ENCODE peak calls at places on chromosomes 1 and 21, in six cellular contexts. One of them, this sample, is unnamed.

GRCh38 chr1:18413906-18414305 is 66.8 kb upstream of the KLHDC7A start:
- DNase-seq in WTC11: no peak
- DNase-seq in progenitor cell of endocrine pancreas: no peak
- DNase-seq in GM06990: no peak
- DNase-seq in testis: no peak
- DNase-seq in tibial nerve: no peak
- DNase-seq in this sample: no peak

GRCh38 chr1:205440476-205441317 is 15.1 kb downstream of the BLACAT1 start:
- DNase-seq in WTC11: peak
- DNase-seq in GM06990: peak
- DNase-seq in tibial nerve: peak
- DNase-seq in testis: peak
- DNase-seq in progenitor cell of endocrine pancreas: no peak
- DNase-seq in this sample: peak

GRCh38 chr1:228344631-228345072 is 62.0 kb downstream of the TRIM11 start:
- DNase-seq in tibial nerve: no peak
- DNase-seq in progenitor cell of endocrine pancreas: no peak
- DNase-seq in WTC11: no peak
- DNase-seq in GM06990: peak
- DNase-seq in testis: no peak
- DNase-seq in this sample: no peak

GRCh38 chr1:13832100-13832499 is 132.1 kb downstream of the PRDM2 start:
- DNase-seq in progenitor cell of endocrine pancreas: no peak
- DNase-seq in testis: no peak
- DNase-seq in GM06990: no peak
- DNase-seq in tibial nerve: no peak
- DNase-seq in WTC11: no peak
- DNase-seq in this sample: no peak

GRCh38 chr1:227894306-227894721 is 53.4 kb downstream of the WNT9A start:
- DNase-seq in tibial nerve: no peak
- DNase-seq in WTC11: no peak
- DNase-seq in GM06990: no peak
- DNase-seq in testis: peak
- DNase-seq in progenitor cell of endocrine pancreas: no peak
- DNase-seq in this sample: no peak

GRCh38 chr1:151158311-151158710 is 1.9 kb downstream of the TNFAIP8L2 start:
- DNase-seq in GM06990: no peak
- DNase-seq in WTC11: no peak
- DNase-seq in testis: no peak
- DNase-seq in progenitor cell of endocrine pancreas: no peak
- DNase-seq in tibial nerve: no peak
- DNase-seq in this sample: no peak

GRCh38 chr1:162456324-162456723 is 41.3 kb upstream of the UHMK1 start:
- DNase-seq in WTC11: no peak
- DNase-seq in tibial nerve: no peak
- DNase-seq in progenitor cell of endocrine pancreas: no peak
- DNase-seq in testis: no peak
- DNase-seq in GM06990: no peak
- DNase-seq in this sample: no peak

GRCh38 chr21:45330075-45330781 is 42.5 kb upstream of the POFUT2 start:
- DNase-seq in tibial nerve: no peak
- DNase-seq in GM06990: no peak
- DNase-seq in WTC11: no peak
- DNase-seq in testis: no peak
- DNase-seq in progenitor cell of endocrine pancreas: peak
- DNase-seq in this sample: peak

GRCh38 chr1:162631546-162632233 is 574 bp upstream of the DDR2 start:
- DNase-seq in testis: peak
- DNase-seq in tibial nerve: peak
- DNase-seq in WTC11: no peak
- DNase-seq in GM06990: no peak
- DNase-seq in progenitor cell of endocrine pancreas: no peak
- DNase-seq in this sample: peak

GRCh38 chr1:226638001-226638601 is 89.5 kb downstream of the STUM start:
- DNase-seq in progenitor cell of endocrine pancreas: no peak
- DNase-seq in WTC11: no peak
- DNase-seq in GM06990: no peak
- DNase-seq in testis: peak
- DNase-seq in tibial nerve: no peak
- DNase-seq in this sample: no peak

GRCh38 chr1:36432616-36433015 is 17.6 kb downstream of the OSCP1 start:
- DNase-seq in GM06990: no peak
- DNase-seq in WTC11: no peak
- DNase-seq in tibial nerve: no peak
- DNase-seq in progenitor cell of endocrine pancreas: no peak
- DNase-seq in testis: no peak
- DNase-seq in this sample: no peak

GRCh38 chr1:230794871-230795645 is 47.9 kb downstream of the CAPN9 start:
- DNase-seq in GM06990: no peak
- DNase-seq in tibial nerve: no peak
- DNase-seq in WTC11: no peak
- DNase-seq in progenitor cell of endocrine pancreas: no peak
- DNase-seq in testis: no peak
- DNase-seq in this sample: no peak

GRCh38 chr21:16370176-16370575 is 640.4 kb downstream of the USP25 start:
- DNase-seq in WTC11: no peak
- DNase-seq in testis: no peak
- DNase-seq in progenitor cell of endocrine pancreas: no peak
- DNase-seq in tibial nerve: no peak
- DNase-seq in GM06990: no peak
- DNase-seq in this sample: no peak

GRCh38 chr21:39387461-39388037 is 38.7 kb upstream of the HMGN1 start:
- DNase-seq in testis: peak
- DNase-seq in progenitor cell of endocrine pancreas: peak
- DNase-seq in GM06990: peak
- DNase-seq in WTC11: peak
- DNase-seq in tibial nerve: peak
- DNase-seq in this sample: peak

GRCh38 chr21:39386899-39387298 is 38.0 kb upstream of the HMGN1 start:
- DNase-seq in progenitor cell of endocrine pancreas: no peak
- DNase-seq in testis: no peak
- DNase-seq in GM06990: no peak
- DNase-seq in WTC11: no peak
- DNase-seq in tibial nerve: no peak
- DNase-seq in this sample: no peak

GRCh38 chr21:39390212-39390765 is 41.4 kb upstream of the HMGN1 start:
- DNase-seq in progenitor cell of endocrine pancreas: no peak
- DNase-seq in WTC11: peak
- DNase-seq in testis: peak
- DNase-seq in GM06990: no peak
- DNase-seq in tibial nerve: no peak
- DNase-seq in this sample: no peak

GRCh38 chr21:39388038-39388810 is 39.3 kb upstream of the HMGN1 start:
- DNase-seq in testis: peak
- DNase-seq in progenitor cell of endocrine pancreas: peak
- DNase-seq in tibial nerve: peak
- DNase-seq in GM06990: peak
- DNase-seq in WTC11: peak
- DNase-seq in this sample: peak

DNA sequence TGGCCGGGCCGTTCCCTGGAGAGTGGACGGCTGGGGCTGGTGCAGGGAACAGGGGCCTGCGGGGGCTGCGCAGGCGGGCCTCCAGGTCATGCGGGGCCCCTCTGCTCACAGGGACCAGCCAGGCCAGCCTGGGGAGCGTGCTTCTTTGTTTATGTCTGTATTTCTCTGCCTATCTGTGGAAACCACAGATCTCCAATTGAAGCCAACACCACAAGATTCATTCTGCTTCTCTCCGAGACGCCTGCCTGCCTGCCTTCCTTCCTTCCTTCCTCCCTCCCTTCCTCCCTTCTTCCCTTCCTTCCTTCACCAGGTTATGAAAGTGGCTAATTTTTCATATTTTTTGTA is 39.9 kb upstream of the HMGN1 start:
- DNase-seq in WTC11: no peak
- DNase-seq in tibial nerve: no peak
- DNase-seq in testis: no peak
- DNase-seq in progenitor cell of endocrine pancreas: no peak
- DNase-seq in GM06990: no peak
- DNase-seq in this sample: no peak
- TF ChIP-seq CTCF in WTC11: no peak
- TF ChIP-seq CTCF in tibial nerve: peak
- TF ChIP-seq CTCF in testis: no peak
- TF ChIP-seq CTCF in progenitor cell of endocrine pancreas: no peak
- TF ChIP-seq CTCF in GM06990: no peak
- TF ChIP-seq CTCF in this sample: no peak

GRCh38 chr1:169508432-169509338 is 22.9 kb upstream of the SLC19A2 start:
- DNase-seq in GM06990: no peak
- DNase-seq in WTC11: no peak
- DNase-seq in tibial nerve: no peak
- DNase-seq in testis: no peak
- DNase-seq in progenitor cell of endocrine pancreas: no peak
- DNase-seq in this sample: no peak

GRCh38 chr1:169510060-169510459 is 24.3 kb upstream of the SLC19A2 start:
- DNase-seq in progenitor cell of endocrine pancreas: no peak
- DNase-seq in tibial nerve: no peak
- DNase-seq in WTC11: no peak
- DNase-seq in GM06990: no peak
- DNase-seq in testis: no peak
- DNase-seq in this sample: no peak

GRCh38 chr1:169507413-169507812 is 21.7 kb upstream of the SLC19A2 start:
- DNase-seq in testis: no peak
- DNase-seq in WTC11: no peak
- DNase-seq in tibial nerve: no peak
- DNase-seq in progenitor cell of endocrine pancreas: no peak
- DNase-seq in GM06990: no peak
- DNase-seq in this sample: no peak

GRCh38 chr1:169511339-169512028 is 25.7 kb upstream of the SLC19A2 start:
- DNase-seq in GM06990: no peak
- DNase-seq in testis: peak
- DNase-seq in tibial nerve: peak
- DNase-seq in progenitor cell of endocrine pancreas: no peak
- DNase-seq in WTC11: no peak
- DNase-seq in this sample: peak

GRCh38 chr1:169509354-169509753 is 23.6 kb upstream of the SLC19A2 start:
- DNase-seq in progenitor cell of endocrine pancreas: no peak
- DNase-seq in GM06990: no peak
- DNase-seq in testis: no peak
- DNase-seq in WTC11: no peak
- DNase-seq in tibial nerve: no peak
- DNase-seq in this sample: no peak
- TF ChIP-seq CTCF in progenitor cell of endocrine pancreas: no peak
- TF ChIP-seq CTCF in GM06990: no peak
- TF ChIP-seq CTCF in testis: no peak
- TF ChIP-seq CTCF in WTC11: no peak
- TF ChIP-seq CTCF in tibial nerve: no peak
- TF ChIP-seq CTCF in this sample: no peak

GRCh38 chr1:25700626-25701025 is 84.0 kb downstream of the MAN1C1 start:
- DNase-seq in GM06990: no peak
- DNase-seq in testis: no peak
- DNase-seq in WTC11: peak
- DNase-seq in progenitor cell of endocrine pancreas: no peak
- DNase-seq in tibial nerve: no peak
- DNase-seq in this sample: no peak
- TF ChIP-seq CTCF in GM06990: no peak
- TF ChIP-seq CTCF in testis: no peak
- TF ChIP-seq CTCF in WTC11: no peak
- TF ChIP-seq CTCF in progenitor cell of endocrine pancreas: peak
- TF ChIP-seq CTCF in tibial nerve: no peak
- TF ChIP-seq CTCF in this sample: peak

DNA sequence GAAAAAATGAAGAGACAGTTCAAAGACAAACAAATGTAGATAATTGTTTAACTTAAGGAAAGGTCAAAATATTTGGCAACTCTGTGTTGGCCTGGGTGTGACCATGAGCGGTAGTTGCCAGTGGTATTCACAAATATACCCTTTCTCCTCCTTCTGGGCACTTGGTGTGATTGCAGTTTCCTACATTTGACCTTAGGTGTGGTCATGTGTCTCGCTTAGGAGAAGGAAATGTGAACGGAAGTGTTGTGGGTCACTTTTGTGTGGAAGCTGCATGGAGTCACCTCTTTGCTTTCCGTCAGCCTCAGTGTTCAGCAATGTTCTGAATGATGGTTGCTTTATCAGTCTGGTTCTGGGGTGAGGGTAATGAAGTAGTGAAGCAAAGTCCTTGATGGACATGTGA is 3.4 kb upstream of the PCSK9 start:
- DNase-seq in testis: no peak
- DNase-seq in tibial nerve: no peak
- DNase-seq in GM06990: no peak
- DNase-seq in WTC11: no peak
- DNase-seq in progenitor cell of endocrine pancreas: no peak
- DNase-seq in this sample: no peak
- TF ChIP-seq CTCF in testis: no peak
- TF ChIP-seq CTCF in tibial nerve: no peak
- TF ChIP-seq CTCF in GM06990: no peak
- TF ChIP-seq CTCF in WTC11: no peak
- TF ChIP-seq CTCF in progenitor cell of endocrine pancreas: peak
- TF ChIP-seq CTCF in this sample: peak

GRCh38 chr1:235460768-235461167 is 43.5 kb downstream of the B3GALNT2 start:
- DNase-seq in WTC11: no peak
- DNase-seq in GM06990: no peak
- DNase-seq in progenitor cell of endocrine pancreas: no peak
- DNase-seq in testis: no peak
- DNase-seq in tibial nerve: no peak
- DNase-seq in this sample: no peak

GRCh38 chr1:235468009-235468408 is 36.2 kb downstream of the B3GALNT2 start:
- DNase-seq in tibial nerve: no peak
- DNase-seq in progenitor cell of endocrine pancreas: no peak
- DNase-seq in WTC11: no peak
- DNase-seq in GM06990: no peak
- DNase-seq in testis: no peak
- DNase-seq in this sample: no peak

GRCh38 chr1:235468970-235469369 is 35.3 kb downstream of the B3GALNT2 start:
- DNase-seq in GM06990: no peak
- DNase-seq in tibial nerve: no peak
- DNase-seq in progenitor cell of endocrine pancreas: no peak
- DNase-seq in testis: no peak
- DNase-seq in WTC11: no peak
- DNase-seq in this sample: peak

GRCh38 chr1:235461954-235462353 is 42.3 kb downstream of the B3GALNT2 start:
- DNase-seq in testis: no peak
- DNase-seq in WTC11: no peak
- DNase-seq in GM06990: no peak
- DNase-seq in progenitor cell of endocrine pancreas: no peak
- DNase-seq in tibial nerve: no peak
- DNase-seq in this sample: no peak

DNA sequence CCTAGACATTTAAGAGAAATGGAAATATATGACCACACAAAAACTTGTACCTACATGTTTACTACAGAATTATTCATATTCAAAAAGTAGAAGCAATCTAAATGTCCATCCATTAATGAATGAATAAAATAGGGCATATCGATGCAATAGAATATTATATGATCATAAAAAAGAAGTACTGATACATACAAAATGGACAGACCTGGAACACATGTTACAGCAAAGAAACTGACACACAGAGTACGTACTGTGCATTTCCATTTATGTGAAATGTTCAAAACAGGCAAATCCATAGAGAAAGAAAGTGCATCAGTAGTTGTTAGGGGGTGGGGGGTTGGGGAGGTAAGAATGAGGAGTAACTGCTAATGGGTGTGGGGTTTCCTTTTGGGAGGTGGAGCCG is 39.2 kb downstream of the B3GALNT2 start:
- DNase-seq in tibial nerve: no peak
- DNase-seq in WTC11: no peak
- DNase-seq in progenitor cell of endocrine pancreas: no peak
- DNase-seq in testis: no peak
- DNase-seq in GM06990: no peak
- DNase-seq in this sample: no peak
- TF ChIP-seq CTCF in tibial nerve: no peak
- TF ChIP-seq CTCF in WTC11: no peak
- TF ChIP-seq CTCF in progenitor cell of endocrine pancreas: no peak
- TF ChIP-seq CTCF in testis: no peak
- TF ChIP-seq CTCF in GM06990: no peak
- TF ChIP-seq CTCF in this sample: no peak